ENCODE peak calls at places on chromosomes 12 and 14, in seven cellular contexts. N, L, Z, O, Y, S and M are unnamed samples.

GRCh38 chr14:106436310-106436905 is 910.0 kb downstream of the TMEM121 start:
- DNase-seq in N (no peak), Y (peak; percentile 40), Z (peak; percentile 30), S (no peak), L (peak; percentile 86), O (peak; percentile 75), M (no peak)

GRCh38 chr14:61566537-61567225 is 128.6 kb upstream of the HIF1A start:
- DNase-seq in O (no peak), N (peak; percentile 69), L (peak; percentile 33), Z (peak; percentile 53), S (no peak), Y (no peak), M (no peak)

GRCh38 chr12:106493531-106493930 is 89.3 kb upstream of the RFX4 start:
- DNase-seq in O (no peak), N (no peak), S (no peak), L (no peak), Y (no peak), Z (no peak), M (no peak)

GRCh38 chr12:69896653-69897381 is 71.8 kb downstream of the MYRFL start:
- DNase-seq in Z (no peak), N (no peak), L (no peak), S (no peak), Y (no peak), O (no peak), M (no peak)

GRCh38 chr14:67622675-67623074 is 3.0 kb downstream of the ARG2 start:
- DNase-seq in Z (peak; percentile 16), O (no peak), L (peak; percentile 69), S (peak; percentile 54), N (peak; percentile 76), Y (no peak), M (no peak)

GRCh38 chr14:39240769-39241168 is 7.1 kb downstream of the MIA2 start:
- DNase-seq in L (no peak), Z (no peak), Y (no peak), S (no peak), N (no peak), O (no peak), M (no peak)

GRCh38 chr12:47121146-47121545 is 41.4 kb upstream of the AMIGO2 start:
- DNase-seq in L (peak; percentile 38), S (no peak), O (no peak), N (peak; percentile 28), Z (no peak), Y (no peak), M (no peak)

GRCh38 chr12:16359512-16360491 is 12.4 kb downstream of the MGST1 start:
- DNase-seq in Z (peak; percentile 35), Y (no peak), N (peak; percentile 35), O (no peak), L (peak; percentile 66), S (no peak), M (no peak)

GRCh38 chr14:89366580-89367448 is 50.2 kb downstream of the FOXN3 start:
- DNase-seq in N (no peak), Z (no peak), S (no peak), O (no peak), L (no peak), Y (no peak), M (no peak)

GRCh38 chr12:31220061-31220460 is 105.9 kb downstream of the SINHCAF start:
- DNase-seq in Z (no peak), L (no peak), S (no peak), O (no peak), N (no peak), Y (no peak), M (no peak)

GRCh38 chr12:6182279-6182898 is 17.8 kb upstream of the CD9 start:
- DNase-seq in Z (no peak), Y (no peak), N (peak; percentile 26), L (peak; percentile 92), S (no peak), O (no peak), M (no peak)

GRCh38 chr14:101740981-101741380 is 20.5 kb upstream of the PPP2R5C start:
- DNase-seq in O (no peak), Y (no peak), S (no peak), L (no peak), Z (no peak), N (no peak), M (no peak)

GRCh38 chr14:98894600-98894999 is 377.4 kb downstream of the BCL11B start:
- DNase-seq in N (no peak), Z (no peak), Y (no peak), L (no peak), O (no peak), S (no peak), M (no peak)

GRCh38 chr12:54352891-54353874 is 11.1 kb downstream of the GPR84 start:
- DNase-seq in N (no peak), Z (no peak), O (no peak), Y (no peak), S (no peak), L (no peak), M (no peak)

GRCh38 chr12:117854339-117855012 is 114.3 kb downstream of the KSR2 start:
- DNase-seq in S (peak; percentile 40), Y (no peak), O (peak; percentile 25), Z (peak; percentile 23), N (peak; percentile 62), L (peak; percentile 77), M (no peak)

GRCh38 chr12:111276189-111276588 is 92.7 kb downstream of the PHETA1 start:
- DNase-seq in S (no peak), O (no peak), N (peak; percentile 26), L (peak; percentile 26), Z (peak; percentile 26), Y (no peak), M (no peak)